ENCODE peak calls at places on chromosomes 6 and 20, in four cellular contexts. U, A, V and Z are unnamed samples.

GRCh38 chr20:38825901-38826625 is 20.6 kb downstream of the PPP1R16B start:
- DNase-seq in U (no peak), A (peak; percentile 79), V (peak; percentile 80), Z (no peak)

GRCh38 chr6:118776607-118777549 is 117.1 kb upstream of the ASF1A start:
- DNase-seq in U (peak; percentile 73), A (peak; percentile 80), V (peak; percentile 85), Z (peak; percentile 70)

GRCh38 chr6:100176321-100176950 is 182.4 kb upstream of the MCHR2 start:
- DNase-seq in U (no peak), A (peak; percentile 57), V (peak; percentile 62), Z (no peak)

GRCh38 chr6:149015224-149015876 is 268.5 kb downstream of the UST start:
- DNase-seq in U (no peak), A (no peak), V (no peak), Z (no peak)

GRCh38 chr20:1870792-1871550 is 24.2 kb upstream of the SIRPA start:
- DNase-seq in U (peak; percentile 83), A (no peak), V (no peak), Z (peak; percentile 63)

GRCh38 chr6:62891065-62891647 is 320.1 kb upstream of the FKBP1C start:
- DNase-seq in U (peak; percentile 2), A (peak; percentile 52), V (peak; percentile 33), Z (no peak)

GRCh38 chr20:31515775-31516107 is 1.5 kb downstream of the HM13 start:
- DNase-seq in U (no peak), A (peak; percentile 30), V (no peak), Z (no peak)

GRCh38 chr6:112018619-112019416 is 35.1 kb upstream of the CCN6 start:
- DNase-seq in U (no peak), A (no peak), V (no peak), Z (no peak)

GRCh38 chr6:128461517-128461916 is 58.9 kb downstream of the PTPRK start:
- DNase-seq in U (no peak), A (no peak), V (no peak), Z (no peak)

GRCh38 chr20:17849901-17850673 is 118.5 kb downstream of the SNX5 start:
- DNase-seq in U (no peak), A (no peak), V (peak; percentile 95), Z (no peak)

GRCh38 chr6:129351807-129352206 is 358.2 kb downstream of the ARHGAP18 start:
- DNase-seq in U (no peak), A (no peak), V (no peak), Z (no peak)

GRCh38 chr20:58233881-58234528 is 5.6 kb upstream of the ANKRD60 start:
- DNase-seq in U (peak; percentile 54), A (peak; percentile 76), V (no peak), Z (peak; percentile 53)

GRCh38 chr6:5203571-5203970 is 57.2 kb downstream of the LYRM4 start:
- DNase-seq in U (no peak), A (no peak), V (no peak), Z (no peak)

GRCh38 chr6:118677193-118677592 is 25.8 kb upstream of the CEP85L start:
- DNase-seq in U (no peak), A (no peak), V (no peak), Z (no peak)

GRCh38 chr6:101534386-101534785 is 140.9 kb downstream of the GRIK2 start:
- DNase-seq in U (no peak), A (no peak), V (no peak), Z (no peak)

GRCh38 chr6:45618259-45618658 is 240.5 kb upstream of the SUPT3H start:
- DNase-seq in U (no peak), A (no peak), V (no peak), Z (no peak)

GRCh38 chr6:170292111-170292777 is 1.4 kb upstream of the DLL1 start:
- DNase-seq in U (no peak), A (peak; percentile 50), V (peak; percentile 14), Z (peak; percentile 29)

GRCh38 chr6:4567141-4567540 is 209.1 kb upstream of the CDYL start:
- DNase-seq in U (no peak), A (no peak), V (no peak), Z (no peak)

GRCh38 chr20:4601630-4602296 is 119.9 kb upstream of the PRND start:
- DNase-seq in U (no peak), A (no peak), V (peak; percentile 91), Z (no peak)

GRCh38 chr6:136226027-136226673 is 24.0 kb downstream of the MTFR2 start:
- DNase-seq in U (peak; percentile 75), A (peak; percentile 67), V (peak; percentile 75), Z (peak; percentile 52)

GRCh38 chr6:70390067-70390466 is 23.2 kb upstream of the FAM135A start:
- DNase-seq in U (no peak), A (no peak), V (no peak), Z (no peak)

GRCh38 chr6:108737594-108738546 is 110.4 kb upstream of the ARMC2 start:
- DNase-seq in U (no peak), A (no peak), V (peak; percentile 78), Z (no peak)

GRCh38 chr20:1225729-1226313 is at the start of gene RAD21L1:
- DNase-seq in U (peak; percentile 82), A (peak; percentile 81), V (peak; percentile 67), Z (peak; percentile 98)

GRCh38 chr20:62400021-62400420 is 7.1 kb downstream of the CABLES2 start:
- DNase-seq in U (no peak), A (no peak), V (no peak), Z (no peak)

GRCh38 chr6:36029464-36029863 is 1.9 kb downstream of the MAPK14 start:
- DNase-seq in U (no peak), A (no peak), V (peak; percentile 74), Z (no peak)

GRCh38 chr6:151482290-151482689 is 11.5 kb upstream of the CCDC170 start:
- DNase-seq in U (peak; percentile 16), A (no peak), V (no peak), Z (peak; percentile 37)